ENCODE peak calls at places on chromosomes 1 and 21, in seven cellular contexts. M is NCI-H1105 treated with DMSO at 0.1 percent for 48 hours; N is NCI-H1930; U is stimulated activated effector memory CD8-positive, alpha-beta T cell treated with anti-CD3 and anti-CD28 coated beads, Interleukin-12 subunit alpha, Interleukin-12 subunit beta, amount 100 ng/mL, for 72 hours; W is stimulated activated CD8-positive, alpha-beta memory T cell treated with anti-CD3 and anti-CD28 coated beads, Interleukin-4, amount 100 ng/mL, for 24 hours; Z is activated CD4-positive, alpha-beta T cell treated with anti-CD3 and anti-CD28 coated beads, Interleukin-2, amount 10 ng/mL, durations not matched to agents 7 days and 5 days; A is GM12865. I is an unnamed sample.

GRCh38 chr1:159869173-159869572 is 6.7 kb upstream of the VSIG8 start:
- DNase-seq in M (no peak), N (no peak), U (no peak), W (no peak), Z (peak), A (no peak), I (no peak)

GRCh38 chr1:1305300-1306069 is 2.2 kb downstream of the ACAP3 start:
- DNase-seq in M (no peak), N (no peak), U (peak), W (peak), Z (peak), A (peak), I (peak)

GRCh38 chr1:217569021-217569420 is 61.9 kb downstream of the GPATCH2 start:
- DNase-seq in M (no peak), N (no peak), U (no peak), W (no peak), Z (no peak), A (no peak), I (no peak)

GRCh38 chr1:53525595-53525994 is 66.4 kb downstream of the DMRTB1 start:
- DNase-seq in M (no peak), N (no peak), U (no peak), W (no peak), Z (no peak), A (no peak), I (no peak)

GRCh38 chr1:117612517-117613248 is 6.8 kb downstream of the TENT5C start:
- DNase-seq in M (no peak), N (no peak), U (no peak), W (no peak), Z (no peak), A (no peak), I (no peak)

GRCh38 chr1:2330511-2331199 is 60.7 kb downstream of the MORN1 start:
- DNase-seq in M (no peak), N (no peak), U (no peak), W (no peak), Z (no peak), A (no peak), I (peak)

GRCh38 chr1:220457982-220458381 is 70.0 kb upstream of the MARK1 start:
- DNase-seq in M (no peak), N (no peak), U (no peak), W (no peak), Z (no peak), A (no peak), I (no peak)

GRCh38 chr1:6423321-6423999 is 1.1 kb upstream of the ESPN start:
- DNase-seq in M (peak), N (peak), U (peak), W (peak), Z (peak), A (peak), I (no peak)

GRCh38 chr1:10528066-10529014 is 53.6 kb downstream of the PEX14 start:
- DNase-seq in M (no peak), N (no peak), U (no peak), W (no peak), Z (no peak), A (no peak), I (no peak)

GRCh38 chr1:226444901-226445300 is 37.0 kb upstream of the PARP1 start:
- DNase-seq in M (no peak), N (no peak), U (peak), W (peak), Z (peak), A (peak), I (no peak)

GRCh38 chr1:10508511-10508951 is 33.8 kb downstream of the PEX14 start:
- DNase-seq in M (no peak), N (no peak), U (no peak), W (no peak), Z (no peak), A (no peak), I (no peak)

GRCh38 chr1:156439771-156440183 is 60.8 kb downstream of the MEF2D start:
- DNase-seq in M (no peak), N (no peak), U (no peak), W (no peak), Z (no peak), A (no peak), I (no peak)

GRCh38 chr1:94526581-94526980 is 15.0 kb downstream of the F3 start:
- DNase-seq in M (no peak), N (no peak), U (no peak), W (no peak), Z (no peak), A (no peak), I (no peak)

GRCh38 chr1:234955107-234955731 is 173.4 kb downstream of the TOMM20 start:
- DNase-seq in M (no peak), N (no peak), U (no peak), W (no peak), Z (no peak), A (peak), I (no peak)

GRCh38 chr1:37410815-37411214 is 63.6 kb upstream of the ZC3H12A start:
- DNase-seq in M (no peak), N (no peak), U (no peak), W (no peak), Z (peak), A (peak), I (no peak)

GRCh38 chr1:26677306-26678115 is 18.3 kb upstream of the ARID1A start:
- DNase-seq in M (peak), N (no peak), U (peak), W (peak), Z (peak), A (peak), I (peak)

GRCh38 chr1:85374160-85374559 is 90.8 kb downstream of the DDAH1 start:
- DNase-seq in M (no peak), N (no peak), U (no peak), W (no peak), Z (no peak), A (no peak), I (no peak)

GRCh38 chr1:224629965-224630364 is 13.8 kb downstream of the CNIH3 start:
- DNase-seq in M (peak), N (no peak), U (no peak), W (no peak), Z (no peak), A (no peak), I (no peak)

GRCh38 chr1:201353186-201353940 is 24.1 kb downstream of the TNNT2 start:
- DNase-seq in M (no peak), N (no peak), U (no peak), W (no peak), Z (no peak), A (no peak), I (no peak)

GRCh38 chr1:15584489-15585363 is at the start of gene AGMAT:
- DNase-seq in M (no peak), N (peak), U (peak), W (peak), Z (peak), A (peak), I (no peak)

GRCh38 chr1:180252638-180253536 is 22.8 kb downstream of the LHX4 start:
- DNase-seq in M (peak), N (no peak), U (peak), W (peak), Z (peak), A (peak), I (peak)

GRCh38 chr1:54485417-54485816 is 62.6 kb upstream of the ACOT11 start:
- DNase-seq in M (no peak), N (no peak), U (no peak), W (no peak), Z (no peak), A (no peak), I (no peak)

GRCh38 chr1:89125571-89126233 is at the start of gene GBP2:
- DNase-seq in M (no peak), N (no peak), U (peak), W (no peak), Z (peak), A (peak), I (peak)

GRCh38 chr1:213704941-213705340 is 282.8 kb upstream of the PROX1 start:
- DNase-seq in M (no peak), N (no peak), U (no peak), W (no peak), Z (no peak), A (no peak), I (no peak)

GRCh38 chr21:21682172-21682571 is 684.0 kb downstream of the NCAM2 start:
- DNase-seq in M (no peak), N (no peak), U (no peak), W (no peak), Z (no peak), A (no peak), I (no peak)

GRCh38 chr1:31467005-31467674 is 54.1 kb downstream of the SERINC2 start:
- DNase-seq in M (no peak), N (no peak), U (no peak), W (no peak), Z (no peak), A (no peak), I (no peak)

GRCh38 chr1:42957229-42957879 is 1.3 kb downstream of the SLC2A1 start:
- DNase-seq in M (no peak), N (no peak), U (peak), W (no peak), Z (no peak), A (no peak), I (no peak)

GRCh38 chr21:33751120-33751519 is 108.8 kb downstream of the ITSN1 start:
- DNase-seq in M (no peak), N (no peak), U (no peak), W (no peak), Z (no peak), A (no peak), I (no peak)

GRCh38 chr1:247269075-247269580 is 13.3 kb downstream of the VN1R5 start:
- DNase-seq in M (no peak), N (no peak), U (no peak), W (no peak), Z (no peak), A (no peak), I (no peak)

GRCh38 chr1:152886758-152887409 is 8.8 kb downstream of the SMCP start:
- DNase-seq in M (peak), N (no peak), U (no peak), W (no peak), Z (no peak), A (no peak), I (no peak)